ENCODE peak calls at places on chromosomes 6 and 20, in four cellular contexts. A, B, Q and U are unnamed samples.
A peak's percentile ranks its signal among the peaks of the same experiment; 100 is the strongest.

GRCh38 chr20:18031050-18031449 is 26.7 kb downstream of the OVOL2 start:
- DNase-seq in A (no peak), Q (no peak), B (peak; percentile 37), U (no peak)

GRCh38 chr20:4730782-4731181 is 9.1 kb downstream of the PRND start:
- DNase-seq in A (peak; percentile 11), Q (peak; percentile 12), B (peak; percentile 50), U (no peak)

GRCh38 chr20:45060341-45060740 is 40.6 kb downstream of the KCNS1 start:
- DNase-seq in A (no peak), B (no peak), Q (no peak), U (no peak)

GRCh38 chr20:45181639-45182038 is 6.9 kb downstream of the PI3 start:
- DNase-seq in B (no peak), Q (no peak), A (no peak), U (no peak)

GRCh38 chr20:10467985-10468845 is 33.1 kb downstream of the SLX4IP start:
- DNase-seq in B (no peak), A (peak; percentile 32), Q (no peak), U (no peak)

GRCh38 chr6:29967379-29968010 is 25.2 kb downstream of the HLA-A start:
- DNase-seq in B (peak; percentile 81), A (no peak), Q (peak; percentile 78), U (no peak)

GRCh38 chr20:63101781-63102719 is 95.3 kb upstream of the BHLHE23 start:
- DNase-seq in B (no peak), A (peak; percentile 24), Q (no peak), U (peak; percentile 61)

GRCh38 chr6:108156180-108156937 is 9.5 kb upstream of the NR2E1 start:
- DNase-seq in A (no peak), Q (no peak), B (peak; percentile 6), U (no peak)

DNA sequence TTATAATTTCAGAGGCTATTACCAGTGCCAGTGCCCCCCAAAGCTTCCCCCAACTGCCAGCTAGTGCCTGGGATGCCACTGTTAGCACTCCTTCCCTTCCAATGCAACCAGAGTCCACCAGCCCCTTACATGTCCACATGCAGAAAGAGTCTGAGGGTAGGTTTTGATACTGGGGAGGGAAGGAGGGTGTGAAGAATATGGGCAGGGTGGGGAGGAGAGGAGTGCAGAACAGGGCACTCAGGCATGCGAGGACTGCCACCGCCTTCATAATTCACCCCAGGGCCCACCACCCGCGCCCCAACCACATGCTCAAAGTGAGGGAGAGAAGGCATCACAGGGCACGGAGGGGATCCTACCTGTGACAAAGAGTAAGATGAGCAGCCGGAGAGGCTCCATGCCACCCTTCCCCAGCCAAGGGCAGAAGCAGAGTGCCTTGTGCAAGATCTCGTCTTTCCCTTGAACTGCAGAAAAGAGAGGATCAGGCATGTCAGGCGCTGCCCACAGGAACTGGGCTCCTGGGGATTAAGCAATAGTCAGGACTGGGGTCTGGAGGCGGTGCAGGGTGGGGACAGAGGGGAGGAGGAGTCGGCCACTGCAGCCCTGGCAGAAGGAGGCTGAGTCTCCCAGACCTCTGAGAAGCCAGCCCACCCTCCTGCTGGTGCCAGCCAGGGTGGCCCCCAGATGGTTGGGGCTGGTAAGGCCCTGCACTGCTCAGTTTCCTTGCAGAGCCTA is at the start of gene TREM2:
- DNase-seq in A (no peak), B (no peak), Q (no peak), U (no peak)
- TF ChIP-seq MAZ in A (no peak), B (no peak), Q (no peak), U (no peak)

GRCh38 chr6:115712562-115712961 is 348.1 kb downstream of the FRK start:
- DNase-seq in Q (no peak), A (no peak), B (no peak), U (no peak)
- H3K4me2 ChIP-seq in Q (no peak overlapping the region), A (no peak overlapping the region), B (no peak overlapping the region), U (no peak overlapping the region)

GRCh38 chr6:12911387-12911960 is 194.9 kb downstream of the PHACTR1 start:
- DNase-seq in Q (peak; percentile 17), A (peak; percentile 9), B (peak; percentile 18), U (peak; percentile 19)
- TF ChIP-seq MAZ in Q (no peak), A (no peak), B (no peak), U (no peak)

GRCh38 chr6:118717106-118717505 is 65.7 kb upstream of the CEP85L start:
- DNase-seq in Q (no peak), B (no peak), A (no peak), U (no peak)
- H3K4me2 ChIP-seq in Q (no peak overlapping the region), B (no peak overlapping the region), A (no peak overlapping the region), U (no peak overlapping the region)

GRCh38 chr20:34862724-34863123 is 9.9 kb downstream of the GGT7 start:
- DNase-seq in B (no peak), Q (peak; percentile 6), A (no peak), U (no peak)
- TF ChIP-seq MAZ in B (no peak), Q (no peak), A (no peak), U (no peak)

GRCh38 chr6:139165324-139165723 is 30.4 kb downstream of the HECA start:
- DNase-seq in B (no peak), Q (no peak), A (no peak), U (no peak)

GRCh38 chr6:139161817-139162284 is 27.0 kb downstream of the HECA start:
- DNase-seq in Q (no peak), B (no peak), A (no peak), U (no peak)

GRCh38 chr6:139159016-139159415 is 24.1 kb downstream of the HECA start:
- DNase-seq in Q (no peak), B (no peak), A (peak; percentile 34), U (no peak)

GRCh38 chr6:139164001-139164400 is 29.1 kb downstream of the HECA start:
- DNase-seq in A (no peak), B (no peak), Q (no peak), U (no peak)

DNA sequence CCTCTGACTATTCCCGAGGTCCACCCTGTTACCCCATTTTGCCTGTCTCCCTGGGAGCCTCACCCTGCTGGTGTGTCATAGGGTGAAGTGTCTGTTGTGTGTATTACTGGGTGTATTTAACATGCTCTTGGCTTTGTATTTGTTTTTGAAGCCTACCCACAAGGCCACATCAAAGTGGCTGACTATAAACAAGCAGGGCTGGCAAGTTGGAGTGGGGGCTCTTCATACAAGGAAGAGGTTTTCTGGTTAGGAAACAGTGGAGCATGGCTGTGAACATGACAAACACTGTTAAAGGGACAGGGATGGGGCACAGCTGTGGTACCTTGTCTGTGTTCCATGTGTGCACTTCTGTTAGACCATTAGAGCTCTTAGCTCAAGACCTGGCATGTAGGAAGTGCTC is 26.3 kb downstream of the HECA start:
- DNase-seq in B (peak; percentile 5), A (peak; percentile 69), Q (no peak), U (no peak)
- H3K4me2 ChIP-seq in B (no peak overlapping the region), A (peak overlapping the region; percentile 23), Q (no peak overlapping the region), U (no peak overlapping the region)

GRCh38 chr6:24340998-24341934 is 16.6 kb downstream of the DCDC2 start:
- DNase-seq in B (peak; percentile 100), A (no peak), Q (no peak), U (peak; percentile 65)
- TF ChIP-seq MAZ in B (no peak), A (no peak), Q (no peak), U (no peak)

DNA sequence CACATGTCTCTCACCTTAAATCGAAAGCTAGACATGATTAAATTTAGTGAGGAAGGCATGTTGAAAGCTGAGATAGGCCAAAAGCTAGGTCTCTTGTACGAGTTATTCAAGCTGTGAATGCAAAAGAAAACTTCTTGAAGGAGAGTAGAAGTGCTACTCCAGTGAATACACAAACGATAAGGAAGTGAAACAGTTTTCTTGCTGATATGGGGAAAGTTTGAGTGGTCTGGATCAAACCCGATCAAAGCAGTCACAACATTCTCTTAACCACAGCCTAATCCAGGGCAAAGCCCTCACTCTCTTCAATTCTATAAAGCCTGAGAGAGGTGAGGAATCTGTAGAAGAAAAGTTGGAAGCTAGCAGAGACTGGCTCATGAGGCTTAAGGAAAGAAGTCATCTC is 1.9 kb upstream of the TPD52L1 start:
- DNase-seq in B (no peak), Q (no peak), A (no peak), U (no peak)
- H3K4me2 ChIP-seq in B (no peak overlapping the region), Q (no peak overlapping the region), A (no peak overlapping the region), U (no peak overlapping the region)

DNA sequence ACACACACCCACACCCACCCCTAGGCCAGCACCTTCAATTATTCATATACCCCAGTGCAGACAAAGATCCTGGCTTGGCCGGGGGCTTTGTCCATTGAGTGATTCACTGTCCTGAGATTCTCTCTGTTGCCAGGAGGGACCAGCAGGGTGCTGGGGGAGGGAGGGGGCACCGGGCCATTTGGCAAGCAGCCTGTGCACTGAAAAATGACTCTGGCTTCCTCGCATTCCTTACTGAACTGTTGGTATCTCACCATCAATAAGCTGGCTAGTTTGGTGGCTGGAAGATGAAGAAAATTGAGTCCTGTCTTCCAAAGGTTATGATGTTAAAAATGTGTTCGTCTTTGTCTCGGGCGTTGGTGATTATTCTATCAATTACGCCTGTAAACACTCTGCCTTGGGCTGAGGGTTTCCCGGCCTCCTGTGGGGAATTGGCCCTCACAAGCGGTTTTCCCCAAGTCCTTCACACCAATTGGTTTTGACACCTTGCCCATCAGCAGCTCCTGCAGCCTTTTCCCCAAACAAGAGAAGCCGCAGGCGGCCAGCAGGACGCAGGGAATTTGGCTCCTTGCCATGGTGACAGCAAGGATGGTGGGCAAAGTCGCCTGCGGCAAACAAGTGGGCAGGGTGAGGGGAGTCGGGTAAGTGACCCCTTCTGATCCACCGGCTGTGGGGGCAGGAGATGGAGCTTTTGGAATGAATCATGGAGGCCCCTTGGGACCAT is 4.9 kb downstream of the VSTM2L start:
- DNase-seq in Q (no peak), B (no peak), A (peak; percentile 42), U (peak; percentile 81)
- TF ChIP-seq MAZ in Q (no peak), B (no peak), A (no peak), U (no peak)

DNA sequence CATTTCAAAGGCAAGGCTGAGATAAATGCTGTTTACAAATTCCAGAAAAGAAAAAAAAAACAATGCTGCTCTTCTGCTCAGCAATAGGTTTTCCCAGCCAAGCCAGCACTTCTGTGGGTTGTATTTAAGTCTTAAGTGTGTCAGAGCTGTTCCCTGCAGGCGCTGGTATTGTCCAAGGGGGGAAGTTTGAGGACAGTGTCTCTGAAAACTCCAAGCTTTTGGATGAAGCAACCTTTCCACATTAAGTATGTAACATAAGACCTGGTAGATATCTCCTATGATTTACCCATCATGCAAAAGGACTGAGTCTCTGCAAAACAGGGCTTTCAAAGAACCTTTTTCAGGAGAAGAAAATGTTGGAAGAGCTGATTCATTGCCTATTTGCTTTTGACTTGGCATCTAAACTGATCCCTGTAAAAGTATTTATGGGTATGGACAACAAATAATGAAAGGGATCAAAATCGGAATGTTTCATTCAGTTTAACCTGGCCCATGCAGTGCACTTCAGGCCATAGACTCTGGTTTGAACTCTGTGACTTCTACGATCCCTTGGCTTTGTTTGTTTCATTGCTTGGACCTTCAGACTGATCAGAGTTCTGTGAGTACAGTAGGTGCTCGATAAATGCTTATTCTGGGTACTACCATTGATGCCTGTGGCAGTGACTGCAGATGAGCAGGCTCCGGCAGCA is 16.1 kb upstream of the PLG start:
- DNase-seq in A (no peak), B (no peak), Q (no peak), U (no peak)
- H3K4me2 ChIP-seq in A (no peak overlapping the region), B (no peak overlapping the region), Q (peak overlapping the region; percentile 58), U (no peak overlapping the region)